ENCODE peak calls at places on chromosome 10, in four cellular contexts. K is GM12878, R is K562, B is HepG2. J is an unnamed sample.
A peak's percentile ranks its signal among the peaks of the same experiment; 100 is the strongest.

GRCh38 chr10:119680050-119680449 is 28.9 kb downstream of the BAG3 start:
- DNase-seq in K (no peak), B (no peak), R (no peak), J (no peak)

GRCh38 chr10:84195044-84195830 is 900 bp downstream of the CDHR1 start:
- DNase-seq in K (no peak), B (no peak), R (no peak), J (no peak)

GRCh38 chr10:80168679-80169380 is 36.3 kb downstream of the PLAC9 start:
- DNase-seq in R (peak; percentile 67), K (no peak), B (no peak), J (peak; percentile 38)

GRCh38 chr10:60267802-60268201 is 121.9 kb downstream of the ANK3 start:
- DNase-seq in B (no peak), R (no peak), K (no peak), J (no peak)

GRCh38 chr10:118811675-118812392 is 57.1 kb upstream of the CACUL1 start:
- DNase-seq in R (no peak), K (no peak), B (no peak), J (no peak)

GRCh38 chr10:17147884-17148494 is 18.4 kb upstream of the CUBN start:
- DNase-seq in R (no peak), B (peak; percentile 38), K (no peak), J (no peak)

GRCh38 chr10:51137741-51138529 is 63.6 kb downstream of the PRKG1 start:
- DNase-seq in B (no peak), R (no peak), K (no peak), J (no peak)

GRCh38 chr10:76122056-76122455 is 690.6 kb downstream of the LRMDA start:
- DNase-seq in R (no peak), B (no peak), K (no peak), J (no peak)

GRCh38 chr10:83458611-83459010 is 680.7 kb upstream of the GHITM start:
- DNase-seq in K (no peak), B (no peak), R (no peak), J (no peak)

GRCh38 chr10:44206127-44206818 is 178.6 kb downstream of the CXCL12 start:
- DNase-seq in R (no peak), B (no peak), K (no peak), J (no peak)

GRCh38 chr10:30433286-30433778 is 652 bp upstream of the MAP3K8 start:
- DNase-seq in K (no peak), R (peak; percentile 42), B (peak; percentile 77), J (peak; percentile 45)

GRCh38 chr10:78524941-78525340 is 491.3 kb downstream of the RPS24 start:
- DNase-seq in K (no peak), B (no peak), R (no peak), J (no peak)

GRCh38 chr10:4683838-4684237 is 142.2 kb upstream of the AKR1E2 start:
- DNase-seq in K (no peak), B (no peak), R (no peak), J (no peak)

GRCh38 chr10:95423327-95424005 is 132.7 kb upstream of the PDLIM1 start:
- DNase-seq in K (no peak), B (no peak), R (no peak), J (no peak)

GRCh38 chr10:74096777-74097176 is 53.9 kb downstream of the AP3M1 start:
- DNase-seq in R (no peak), B (no peak), K (peak; percentile 69), J (no peak)

GRCh38 chr10:86344714-86345161 is 21.9 kb downstream of the GRID1 start:
- DNase-seq in B (no peak), R (no peak), K (no peak), J (no peak)

GRCh38 chr10:86699541-86699940 is 31.2 kb downstream of the LDB3 start:
- DNase-seq in K (no peak), B (no peak), R (no peak), J (no peak)

GRCh38 chr10:51867956-51868355 is 168.6 kb upstream of the CSTF2T start:
- DNase-seq in R (no peak), B (no peak), K (no peak), J (no peak)

GRCh38 chr10:121070257-121070656 is 219.1 kb downstream of the WDR11 start:
- DNase-seq in B (peak; percentile 46), R (peak; percentile 9), K (no peak), J (peak; percentile 63)

GRCh38 chr10:76114556-76114955 is 683.1 kb downstream of the LRMDA start:
- DNase-seq in R (no peak), B (peak; percentile 28), K (no peak), J (no peak)

GRCh38 chr10:120514035-120514620 is 57.1 kb downstream of the PLPP4 start:
- DNase-seq in K (no peak), B (peak; percentile 24), R (peak; percentile 26), J (peak; percentile 76)

GRCh38 chr10:77877461-77878344 is 48.9 kb downstream of the DLG5 start:
- DNase-seq in K (peak; percentile 20), B (no peak), R (peak; percentile 30), J (peak; percentile 19)

GRCh38 chr10:128043259-128044045 is 82.8 kb downstream of the MKI67 start:
- DNase-seq in B (no peak), K (no peak), R (no peak), J (no peak)

GRCh38 chr10:96831200-96831866 is 765 bp upstream of the LCOR start:
- DNase-seq in R (no peak), B (no peak), K (no peak), J (no peak)

GRCh38 chr10:54559498-54559897 is 241.5 kb downstream of the PCDH15 start:
- DNase-seq in K (no peak), R (no peak), B (no peak), J (no peak)

GRCh38 chr10:73905256-73906018 is 5.5 kb upstream of the PLAU start:
- DNase-seq in K (no peak), B (no peak), R (no peak), J (no peak)

GRCh38 chr10:69567920-69568319 is 5.3 kb downstream of the NEUROG3 start:
- DNase-seq in B (peak; percentile 6), K (no peak), R (peak; percentile 67), J (peak; percentile 50)

GRCh38 chr10:77795426-77796055 is 131.0 kb downstream of the DLG5 start:
- DNase-seq in R (no peak), K (no peak), B (no peak), J (no peak)

GRCh38 chr10:7389346-7389745 is 21.5 kb downstream of the SFMBT2 start:
- DNase-seq in B (no peak), K (no peak), R (no peak), J (no peak)

GRCh38 chr10:124262249-124262865 is 156.4 kb downstream of the OAT start:
- DNase-seq in R (no peak), K (no peak), B (no peak), J (no peak)

DNA sequence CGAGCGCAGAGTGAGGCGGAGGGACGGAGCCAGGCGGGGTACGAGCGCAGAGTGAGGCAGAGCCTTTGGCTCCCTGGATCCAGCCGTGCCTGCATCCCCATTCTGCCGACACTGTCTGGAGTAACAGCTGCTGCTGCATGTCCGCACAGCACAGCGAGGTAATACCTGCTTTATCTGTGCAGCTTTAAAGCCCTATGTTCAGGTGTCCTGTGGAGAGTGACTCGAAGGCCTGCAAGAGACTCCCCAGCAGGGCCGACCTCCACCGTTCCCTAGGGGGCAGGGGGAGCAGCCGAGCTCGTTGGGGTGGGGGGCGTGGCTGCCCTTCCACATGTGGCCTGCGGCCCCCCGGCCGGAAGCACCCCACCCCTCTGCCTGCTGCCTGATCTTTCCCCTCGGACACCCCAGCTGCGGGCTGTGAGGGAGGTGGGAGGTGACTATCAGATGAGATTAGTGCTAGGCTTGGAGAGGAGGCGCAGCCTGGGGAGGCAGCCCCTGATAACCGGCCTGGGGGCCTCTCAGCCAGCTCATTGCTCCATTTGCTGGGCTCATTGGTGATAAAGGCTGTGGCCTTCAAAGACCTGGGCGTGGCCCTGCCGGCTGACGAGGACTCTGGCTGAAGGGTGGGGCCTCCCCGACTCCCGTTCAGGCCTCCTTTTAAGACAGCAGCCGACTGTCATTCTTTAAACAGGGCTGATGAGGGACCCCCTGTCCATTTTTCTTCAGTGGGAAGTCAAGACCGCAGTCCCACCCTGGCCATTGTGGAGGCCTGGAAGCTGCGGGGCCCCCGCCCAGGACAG is 8.0 kb downstream of the VENTX start:
- DNase-seq in R (peak; percentile 93), K (no peak), B (peak; percentile 41), J (no peak)
- TF ChIP-seq TARDBP in R (no peak), K (no peak), B (no peak), J (no peak)

DNA sequence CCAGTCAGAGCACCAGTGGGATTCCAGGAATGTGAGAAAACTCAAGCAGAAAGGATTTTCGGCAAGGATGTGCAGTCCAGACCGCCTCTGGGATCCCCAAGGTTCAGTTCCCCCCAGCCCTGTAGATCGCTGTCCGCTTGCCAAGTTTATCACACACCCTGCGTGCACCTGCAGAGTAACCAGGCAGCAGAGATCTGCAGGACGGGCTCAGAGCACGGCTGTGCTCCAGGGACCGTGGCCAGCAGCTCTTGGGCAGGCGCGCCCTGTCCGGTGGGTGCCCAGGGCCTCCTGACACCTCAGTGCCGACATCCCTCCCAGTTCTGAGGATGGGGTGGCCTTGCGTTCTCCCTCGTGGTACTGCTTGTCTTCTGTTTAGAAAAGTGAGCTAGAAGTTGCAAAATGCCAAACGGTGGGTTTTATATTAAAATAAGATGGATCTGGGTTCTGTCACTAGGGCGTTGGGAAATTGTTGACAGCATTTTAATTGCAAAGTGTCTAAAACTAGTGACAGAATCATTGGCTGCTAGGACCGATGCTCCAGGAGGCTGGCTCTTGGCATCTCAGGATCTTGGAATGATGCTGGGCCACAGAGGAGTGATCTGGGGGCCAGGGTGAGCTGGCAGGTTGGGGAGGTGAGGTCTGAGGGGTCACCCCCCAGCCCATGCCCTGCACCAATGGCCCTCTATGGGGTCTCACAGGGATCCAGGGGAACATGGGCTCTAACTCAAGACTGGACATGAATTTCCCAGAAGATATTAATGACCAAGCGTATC is 89.4 kb upstream of the PPP2R2D start:
- DNase-seq in K (no peak), R (no peak), B (no peak), J (no peak)
- TF ChIP-seq SP1 in K (no peak), R (no peak), B (no peak), J (no peak)

GRCh38 chr10:3094565-3095168 is 27.3 kb downstream of the PFKP start:
- DNase-seq in R (peak; percentile 33), K (no peak), B (peak; percentile 16), J (no peak)
- TF ChIP-seq TARDBP in R (no peak), K (no peak), B (no peak), J (no peak)

GRCh38 chr10:70656489-70656888 is 15.8 kb upstream of the ADAMTS14 start:
- DNase-seq in B (no peak), K (peak; percentile 56), R (peak; percentile 77), J (no peak)
- TF ChIP-seq SP1 in B (no peak), K (no peak), R (no peak), J (no peak)

GRCh38 chr10:1420663-1421362 is 316.5 kb downstream of the ADARB2 start:
- DNase-seq in K (no peak), B (peak; percentile 51), R (peak; percentile 74), J (peak; percentile 80)
- TF ChIP-seq TARDBP in K (no peak), B (no peak), R (no peak), J (no peak)

GRCh38 chr10:22666287-22667092 is 47.9 kb downstream of the PIP4K2A start:
- DNase-seq in B (peak; percentile 18), R (peak; percentile 72), K (no peak), J (no peak)
- TF ChIP-seq SP1 in B (no peak), R (no peak), K (no peak), J (no peak)

DNA sequence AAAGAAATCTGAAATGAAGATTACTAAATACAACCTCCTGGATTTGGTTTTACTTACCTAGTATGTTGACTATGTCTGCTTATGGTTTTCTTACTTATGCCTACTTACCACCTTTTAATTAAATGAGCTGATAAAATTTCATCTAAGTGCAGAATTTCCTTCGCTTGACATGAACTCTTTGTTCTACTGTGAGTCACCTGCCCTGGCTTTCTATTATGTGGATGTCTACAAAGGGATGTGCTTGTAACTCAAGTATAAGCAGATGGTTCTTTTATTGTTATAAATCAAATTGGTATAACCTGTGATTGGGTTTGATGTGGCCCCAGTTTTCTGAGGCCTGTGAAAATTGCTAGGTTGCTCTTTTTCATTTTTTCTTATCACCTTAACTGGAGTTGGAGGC is 389.1 kb upstream of the ANKRD30A start:
- DNase-seq in B (no peak), R (no peak), K (no peak), J (no peak)
- TF ChIP-seq TARDBP in B (no peak), R (no peak), K (no peak), J (no peak)